ENCODE peak calls at places on chromosomes 2 and 18, in five cellular contexts. W, E, Z, U and P are unnamed samples. For H3K4me1, the result is how much of the 10 kb centered on the place peaks cover.

GRCh38 chr2:162164802-162165201 is 12.8 kb upstream of the GCG start:
- DNase-seq in W (no peak), E (no peak), Z (no peak), U (no peak), P (no peak)

GRCh38 chr2:169528271-169528701 is 18.8 kb downstream of the KLHL41 start:
- DNase-seq in W (no peak), E (peak), Z (peak), U (peak), P (peak)

GRCh38 chr2:238509151-238509820 is 82.6 kb downstream of the ASB1 start:
- DNase-seq in W (no peak), E (no peak), Z (no peak), U (no peak), P (no peak)

GRCh38 chr2:117470311-117471095 is 344.0 kb upstream of the DDX18 start:
- DNase-seq in W (no peak), E (no peak), Z (no peak), U (no peak), P (peak)

GRCh38 chr2:96159084-96159830 is 14.0 kb upstream of the DUSP2 start:
- DNase-seq in W (no peak), E (no peak), Z (no peak), U (no peak), P (no peak)

GRCh38 chr2:48651127-48651526 is 33.5 kb downstream of the GTF2A1L start:
- DNase-seq in W (no peak), E (no peak), Z (no peak), U (no peak), P (no peak)

GRCh38 chr2:67616749-67617148 is 219.6 kb downstream of the ETAA1 start:
- DNase-seq in W (no peak), E (no peak), Z (no peak), U (no peak), P (no peak)

GRCh38 chr18:58599106-58599505 is 29.8 kb downstream of the ALPK2 start:
- DNase-seq in W (no peak), E (no peak), Z (no peak), U (no peak), P (no peak)

GRCh38 chr2:235263205-235264120 is 230.4 kb upstream of the AGAP1 start:
- DNase-seq in W (no peak), E (peak), Z (peak), U (peak), P (peak)

GRCh38 chr18:62751341-62751821 is 36.0 kb downstream of the PHLPP1 start:
- DNase-seq in W (no peak), E (no peak), Z (no peak), U (no peak), P (peak)

GRCh38 chr2:177868792-177869191 is 203.8 kb downstream of the PDE11A start:
- DNase-seq in W (no peak), E (no peak), Z (no peak), U (no peak), P (no peak)

GRCh38 chr2:219684721-219685689 is 57.6 kb downstream of the SLC4A3 start:
- DNase-seq in W (no peak), E (no peak), Z (peak), U (peak), P (peak)
- TF ChIP-seq POLR2A in W (no peak), E (no peak), Z (no peak), U (peak), P (no peak)

GRCh38 chr2:56806924-56807323 is 623.1 kb downstream of the CCDC85A start:
- DNase-seq in W (no peak), E (no peak), Z (no peak), U (no peak), P (no peak)
- H3K4me1 ChIP-seq in W (under half), E (under half), Z (under half), U (under half), P (under half)

GRCh38 chr2:61426267-61426897 is 44.5 kb downstream of the USP34 start:
- DNase-seq in W (no peak), E (peak), Z (no peak), U (no peak), P (peak)
- TF ChIP-seq CTCF in W (peak), E (peak), Z (peak), U (no peak), P (peak)

GRCh38 chr2:24360963-24361330 is 611 bp upstream of the ITSN2 start:
- DNase-seq in W (no peak), E (no peak), Z (no peak), U (no peak), P (no peak)

GRCh38 chr2:24362253-24362652 is 1.9 kb upstream of the ITSN2 start:
- DNase-seq in W (no peak), E (no peak), Z (no peak), U (no peak), P (no peak)

GRCh38 chr2:24359129-24359528 is 1.2 kb downstream of the ITSN2 start:
- DNase-seq in W (no peak), E (no peak), Z (no peak), U (no peak), P (no peak)

GRCh38 chr2:24359701-24360049 is 661 bp downstream of the ITSN2 start:
- DNase-seq in W (no peak), E (no peak), Z (peak), U (peak), P (peak)

GRCh38 chr2:24360050-24360962 is at the start of gene ITSN2:
- DNase-seq in W (peak), E (peak), Z (peak), U (peak), P (peak)
- TF ChIP-seq POLR2A in W (no peak), E (peak), Z (no peak), U (peak), P (peak)

GRCh38 chr2:55031505-55031904 is 18.7 kb downstream of the RTN4 start:
- DNase-seq in W (no peak), E (no peak), Z (no peak), U (no peak), P (no peak)
- H3K4me1 ChIP-seq in W (under half), E (half or more), Z (under half), U (under half), P (under half)

GRCh38 chr2:232354069-232354468 is 24.5 kb upstream of the ALPP start:
- DNase-seq in W (no peak), E (no peak), Z (no peak), U (no peak), P (no peak)

GRCh38 chr2:232351686-232352510 is 26.7 kb upstream of the ALPP start:
- DNase-seq in W (no peak), E (no peak), Z (no peak), U (no peak), P (no peak)

GRCh38 chr2:232353660-232354059 is 24.9 kb upstream of the ALPP start:
- DNase-seq in W (no peak), E (no peak), Z (no peak), U (no peak), P (no peak)

GRCh38 chr2:232352511-232353091 is 25.9 kb upstream of the ALPP start:
- DNase-seq in W (no peak), E (no peak), Z (no peak), U (no peak), P (no peak)

DNA sequence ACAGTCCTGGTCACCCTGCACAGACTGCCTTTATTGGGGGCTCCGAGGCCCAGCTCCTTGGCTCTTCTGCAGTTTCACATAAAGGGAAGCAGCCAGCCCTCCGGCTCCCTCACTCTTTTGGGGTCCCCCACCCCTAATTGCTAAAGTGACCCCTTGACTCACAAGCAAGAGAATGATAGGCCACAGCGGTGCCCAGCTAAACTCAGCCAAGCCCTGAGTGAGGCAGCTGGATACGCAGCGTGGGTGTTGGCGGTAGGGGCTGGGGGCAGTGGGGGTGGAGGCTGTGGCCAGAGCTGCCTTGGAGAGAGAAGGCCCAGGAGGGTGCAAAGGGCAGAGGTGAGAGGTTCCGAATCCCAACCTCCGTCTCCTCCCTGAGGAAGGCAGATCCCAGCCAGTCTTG is 25.5 kb upstream of the ALPP start:
- DNase-seq in W (no peak), E (no peak), Z (no peak), U (no peak), P (no peak)
- TF ChIP-seq CTCF in W (no peak), E (no peak), Z (no peak), U (no peak), P (no peak)

GRCh38 chr2:24086241-24086640 is 1.6 kb upstream of the TP53I3 start:
- DNase-seq in W (no peak), E (no peak), Z (no peak), U (no peak), P (no peak)

GRCh38 chr2:24083567-24084385 is 858 bp downstream of the TP53I3 start:
- DNase-seq in W (no peak), E (peak), Z (no peak), U (peak), P (peak)

GRCh38 chr2:24087032-24087431 is 2.4 kb upstream of the TP53I3 start:
- DNase-seq in W (no peak), E (no peak), Z (no peak), U (no peak), P (no peak)

GRCh38 chr2:24082787-24083566 is 1.7 kb downstream of the TP53I3 start:
- DNase-seq in W (no peak), E (no peak), Z (no peak), U (no peak), P (no peak)

DNA sequence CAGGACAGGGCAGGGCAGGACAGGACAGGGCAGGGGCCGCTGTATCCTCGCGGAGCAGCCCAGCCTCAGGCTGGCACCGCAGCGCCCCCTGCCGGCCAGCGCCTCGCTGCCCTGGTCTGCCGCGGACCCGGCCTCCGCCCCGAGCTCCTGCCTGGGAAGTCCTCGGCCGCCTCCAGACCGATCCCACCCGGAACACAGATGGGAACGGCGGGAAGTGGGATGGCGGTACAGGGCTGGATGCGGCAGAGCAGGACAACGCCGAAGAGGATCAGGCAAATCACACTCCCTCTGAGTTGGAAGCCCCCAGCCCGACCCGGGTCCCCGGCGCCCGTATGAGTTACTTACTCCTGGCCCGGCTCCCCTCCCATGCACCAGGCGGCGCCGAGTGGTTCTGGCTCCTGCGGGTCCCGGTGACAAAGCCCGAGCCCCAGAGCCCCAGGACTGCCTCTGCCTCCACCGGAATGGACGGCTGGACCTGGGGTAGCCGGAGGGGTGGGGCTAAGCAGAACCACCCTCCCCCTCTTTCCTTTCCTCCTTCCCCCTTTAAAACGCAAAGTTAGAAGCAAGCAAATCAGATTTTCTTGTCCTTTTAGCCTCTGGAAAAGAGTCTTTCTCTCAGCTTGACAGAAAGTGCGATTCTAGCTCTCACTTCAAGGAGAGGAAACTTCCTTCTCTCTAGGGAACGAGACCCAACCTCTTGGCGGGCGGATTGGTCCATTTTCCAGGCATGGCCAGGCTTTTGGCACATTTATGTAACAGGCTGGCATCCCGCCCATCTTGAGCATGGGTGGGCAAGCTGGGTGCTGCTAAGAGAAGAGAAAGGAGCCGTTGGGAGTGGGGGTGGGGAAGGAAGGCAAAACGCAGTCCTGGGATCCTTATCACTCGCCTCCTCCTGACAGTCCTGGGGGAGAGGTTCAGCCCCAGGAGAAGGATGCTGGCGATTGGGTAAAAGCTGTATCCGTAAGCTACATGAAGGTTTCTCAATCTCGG is at the start of gene TP53I3:
- DNase-seq in W (peak), E (peak), Z (peak), U (peak), P (peak)
- TF ChIP-seq POLR2A in W (peak), E (peak), Z (peak), U (peak), P (peak)

GRCh38 chr18:77106331-77106730 is 26.3 kb downstream of the MBP start:
- DNase-seq in W (no peak), E (no peak), Z (no peak), U (no peak), P (no peak)

GRCh38 chr18:77103181-77103875 is 29.3 kb downstream of the MBP start:
- DNase-seq in W (no peak), E (no peak), Z (no peak), U (peak), P (no peak)

GRCh38 chr18:77103991-77104521 is 28.5 kb downstream of the MBP start:
- DNase-seq in W (no peak), E (no peak), Z (no peak), U (no peak), P (no peak)

GRCh38 chr18:77105680-77106079 is 26.9 kb downstream of the MBP start:
- DNase-seq in W (no peak), E (no peak), Z (no peak), U (no peak), P (no peak)

GRCh38 chr18:77105021-77105420 is 27.6 kb downstream of the MBP start:
- DNase-seq in W (no peak), E (no peak), Z (no peak), U (no peak), P (no peak)
- H3K4me1 ChIP-seq in W (half or more), E (half or more), Z (under half), U (under half), P (half or more)

DNA sequence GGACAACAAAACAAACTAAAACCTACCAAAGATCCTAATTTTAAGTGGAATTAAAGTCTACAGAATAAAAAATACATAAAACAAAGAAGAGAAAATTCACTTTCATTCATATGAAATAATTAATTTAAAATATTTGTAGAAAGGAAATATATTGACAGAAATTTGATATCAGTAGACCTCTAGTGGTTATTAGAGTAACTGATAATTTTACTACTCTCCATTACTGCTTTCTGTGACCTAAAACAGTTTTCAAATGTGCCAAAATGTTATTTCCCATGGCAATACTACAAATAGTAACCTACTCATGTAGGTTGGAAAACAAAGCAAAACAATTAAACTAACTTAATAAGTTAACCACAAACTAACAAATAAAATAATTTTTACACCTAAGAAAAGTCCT is 147.1 kb downstream of the NOL4 start:
- DNase-seq in W (no peak), E (no peak), Z (no peak), U (no peak), P (no peak)
- TF ChIP-seq CTCF in W (no peak), E (no peak), Z (no peak), U (no peak), P (peak)

GRCh38 chr2:104758199-104758620 is 95.7 kb upstream of the POU3F3 start:
- DNase-seq in W (peak), E (no peak), Z (no peak), U (no peak), P (no peak)
- TF ChIP-seq POLR2A in W (no peak), E (no peak), Z (no peak), U (no peak), P (no peak)